ENCODE peak calls at places on chromosomes 6 and 20, in nine cellular contexts. K is CD4-positive, alpha-beta memory T cell; Y is neuronal stem cell; R is heart left ventricle; A is HCT116; W is lower lobe of right lung; F is ascending aorta; Z is astrocyte; G is IMR-90. O is an unnamed sample.
A peak's percentile ranks its signal among the peaks of the same experiment; 100 is the strongest.

GRCh38 chr6:35013701-35014100 is 124.6 kb downstream of the ANKS1A start:
- DNase-seq in K (no peak), Y (no peak), R (no peak), A (no peak), W (no peak), F (no peak), Z (no peak), G (no peak), O (no peak)

GRCh38 chr6:82076855-82077254 is 170.7 kb downstream of the IBTK start:
- DNase-seq in K (no peak), Y (no peak), R (no peak), A (no peak), W (no peak), F (no peak), Z (no peak), G (no peak), O (no peak)

GRCh38 chr6:163780993-163781392 is 366.5 kb downstream of the QKI start:
- DNase-seq in K (no peak), Y (peak; percentile 15), R (peak; percentile 69), A (no peak), W (no peak), F (no peak), Z (peak; percentile 61), G (peak; percentile 11), O (peak; percentile 55)

GRCh38 chr6:166764473-166765233 is 137.6 kb upstream of the RPS6KA2 start:
- DNase-seq in K (no peak), Y (no peak), R (no peak), A (no peak), W (no peak), F (no peak), Z (no peak), G (no peak), O (no peak)

GRCh38 chr6:44100088-44100550 is 27.1 kb downstream of the MRPL14 start:
- DNase-seq in K (no peak), Y (no peak), R (no peak), A (no peak), W (no peak), F (no peak), Z (no peak), G (peak; percentile 37), O (no peak)

GRCh38 chr6:23417133-23417532 is 708.9 kb upstream of the NRSN1 start:
- DNase-seq in K (no peak), Y (no peak), R (no peak), A (no peak), W (no peak), F (no peak), Z (no peak), G (no peak), O (no peak)

GRCh38 chr20:35616465-35617396 is 1.1 kb downstream of the SPAG4 start:
- DNase-seq in K (no peak), Y (no peak), R (peak; percentile 95), A (peak; percentile 99), W (peak; percentile 93), F (peak; percentile 59), Z (peak; percentile 97), G (peak; percentile 99), O (peak; percentile 75)

GRCh38 chr6:100240798-100241197 is 223.9 kb downstream of the SIM1 start:
- DNase-seq in K (no peak), Y (no peak), R (no peak), A (no peak), W (no peak), F (no peak), Z (no peak), G (no peak), O (no peak)

GRCh38 chr6:121917834-121918559 is 481.5 kb upstream of the HSF2 start:
- DNase-seq in K (no peak), Y (no peak), R (no peak), A (peak; percentile 29), W (no peak), F (no peak), Z (peak; percentile 24), G (peak; percentile 24), O (no peak)

GRCh38 chr20:46746972-46747371 is 37.5 kb downstream of the SLC2A10 start:
- DNase-seq in K (no peak), Y (no peak), R (no peak), A (peak; percentile 28), W (no peak), F (no peak), Z (peak; percentile 61), G (peak; percentile 71), O (no peak)

GRCh38 chr20:3471397-3472021 is 691 bp downstream of the ATRN start:
- DNase-seq in K (peak; percentile 2), Y (no peak), R (no peak), A (no peak), W (no peak), F (no peak), Z (no peak), G (no peak), O (no peak)

GRCh38 chr6:28940294-28940858 is 16.6 kb upstream of the TRIM27 start:
- DNase-seq in K (no peak), Y (peak; percentile 63), R (no peak), A (no peak), W (no peak), F (no peak), Z (peak; percentile 39), G (no peak), O (no peak)

GRCh38 chr6:1819007-1819406 is 209.3 kb downstream of the FOXC1 start:
- DNase-seq in K (no peak), Y (no peak), R (no peak), A (no peak), W (no peak), F (no peak), Z (no peak), G (no peak), O (no peak)

GRCh38 chr6:156451726-156452125 is 325.5 kb upstream of the ARID1B start:
- DNase-seq in K (no peak), Y (no peak), R (no peak), A (no peak), W (no peak), F (no peak), Z (no peak), G (no peak), O (no peak)

GRCh38 chr6:107491791-107492674 is 2.1 kb downstream of the SOBP start:
- DNase-seq in K (no peak), Y (no peak), R (peak; percentile 73), A (no peak), W (no peak), F (no peak), Z (peak; percentile 52), G (peak; percentile 56), O (peak; percentile 48)
- H3K4me3 ChIP-seq in K (no peak overlapping the region), Y (no peak overlapping the region), R (peak overlapping the region; percentile 87), A (peak overlapping the region; percentile 75), W (peak overlapping the region; percentile 74), F (peak overlapping the region; percentile 79), Z (peak overlapping the region; percentile 65), G (no peak overlapping the region), O (peak overlapping the region; percentile 70)

DNA sequence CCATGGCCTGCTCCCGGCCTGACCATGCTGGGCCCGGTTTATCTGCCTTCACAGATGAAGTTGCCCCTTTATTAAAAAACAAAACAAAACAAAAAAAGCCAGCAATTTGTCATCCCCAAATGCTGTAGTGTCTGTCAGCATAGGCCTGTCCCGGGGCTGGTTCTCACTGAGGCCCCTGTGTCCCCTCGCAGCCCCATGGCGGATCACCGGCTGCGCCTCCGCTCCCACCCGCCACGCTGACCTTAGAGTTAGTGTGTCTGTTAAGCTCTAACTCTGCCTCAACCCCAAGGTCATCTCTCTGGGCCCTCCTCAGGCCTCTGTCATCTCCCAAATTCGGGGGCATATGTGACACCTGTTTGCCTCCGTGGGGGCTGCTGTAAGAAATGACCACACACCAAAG is 11.1 kb downstream of the SLCO4A1 start:
- DNase-seq in K (no peak), Y (no peak), R (no peak), A (no peak), W (no peak), F (no peak), Z (no peak), G (no peak), O (no peak)
- H3K27ac ChIP-seq in K (peak overlapping the region; percentile 71), Y (no peak overlapping the region), R (peak overlapping the region; percentile 95), A (peak overlapping the region; percentile 65), W (peak overlapping the region; percentile 89), F (peak overlapping the region; percentile 91), Z (no peak overlapping the region), G (no peak overlapping the region), O (peak overlapping the region; percentile 95)

GRCh38 chr6:16822975-16823374 is 61.7 kb upstream of the ATXN1 start:
- DNase-seq in K (no peak), Y (no peak), R (no peak), A (no peak), W (no peak), F (no peak), Z (no peak), G (no peak), O (no peak)

GRCh38 chr6:16822529-16822928 is 61.3 kb upstream of the ATXN1 start:
- DNase-seq in K (no peak), Y (no peak), R (no peak), A (no peak), W (no peak), F (no peak), Z (no peak), G (no peak), O (no peak)

GRCh38 chr6:16823700-16824352 is 62.6 kb upstream of the ATXN1 start:
- DNase-seq in K (no peak), Y (no peak), R (no peak), A (no peak), W (no peak), F (no peak), Z (no peak), G (no peak), O (no peak)

GRCh38 chr6:16819752-16820151 is 58.5 kb upstream of the ATXN1 start:
- DNase-seq in K (no peak), Y (no peak), R (no peak), A (no peak), W (no peak), F (no peak), Z (no peak), G (peak; percentile 30), O (no peak)

GRCh38 chr6:16821834-16822264 is 60.6 kb upstream of the ATXN1 start:
- DNase-seq in K (no peak), Y (no peak), R (no peak), A (no peak), W (no peak), F (no peak), Z (no peak), G (no peak), O (no peak)
- H3K4me3 ChIP-seq in K (no peak overlapping the region), Y (peak overlapping the region; percentile 27), R (no peak overlapping the region), A (no peak overlapping the region), W (no peak overlapping the region), F (no peak overlapping the region), Z (no peak overlapping the region), G (no peak overlapping the region), O (no peak overlapping the region)

DNA sequence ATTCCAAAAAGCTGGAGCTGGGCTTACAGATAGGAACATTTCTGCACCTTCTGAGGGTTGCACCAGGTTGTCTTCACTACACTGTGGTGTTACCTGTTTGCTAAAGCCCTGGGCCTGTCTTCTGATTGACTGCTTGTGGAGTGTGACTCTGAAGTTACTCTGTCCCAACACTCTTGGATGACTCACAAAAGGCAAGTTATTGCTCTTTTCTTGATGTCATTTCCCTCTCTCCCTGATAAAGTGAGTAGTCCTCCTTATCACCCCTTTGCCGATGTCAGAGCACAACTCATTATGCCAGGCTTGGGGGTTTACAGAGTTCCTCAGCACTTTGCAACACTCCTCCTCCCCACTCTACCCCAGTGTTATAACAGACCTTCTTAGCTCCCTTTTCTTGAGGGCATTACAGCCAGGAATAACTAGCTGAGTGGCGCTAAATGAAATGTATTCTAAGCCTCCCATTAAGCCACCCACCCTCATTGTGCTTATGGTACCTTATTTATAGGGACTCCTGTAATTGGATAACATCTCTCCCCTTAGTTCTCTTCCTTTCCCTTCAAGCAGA is 36.1 kb upstream of the NKX2-4 start:
- DNase-seq in K (no peak), Y (no peak), R (no peak), A (no peak), W (no peak), F (no peak), Z (peak; percentile 36), G (peak; percentile 31), O (no peak)
- H3K27ac ChIP-seq in K (no peak overlapping the region), Y (no peak overlapping the region), R (no peak overlapping the region), A (no peak overlapping the region), W (no peak overlapping the region), F (no peak overlapping the region), Z (no peak overlapping the region), G (no peak overlapping the region), O (no peak overlapping the region)

O was measured in tibial nerve.